ENCODE peak calls at places on chromosomes 7 and 10, in nine cellular contexts. E is lower lobe of right lung, J is neural progenitor cell, H is tibial artery, B is GM06990, F is OCI-LY7, C is heart right ventricle, T is prostate gland, K is Panc1. M is an unnamed sample. For H3K36me3, the result is how much of the 10 kb centered on the place peaks cover.

GRCh38 chr7:75962607-75963382 is 31.6 kb downstream of the TMEM120A start:
- DNase-seq in E (no peak), J (peak), H (peak), B (no peak), F (no peak), C (peak), T (no peak), K (no peak), M (no peak)

GRCh38 chr7:129252133-129252532 is 27.3 kb downstream of the AHCYL2 start:
- DNase-seq in E (no peak), J (no peak), H (no peak), B (no peak), F (no peak), C (no peak), T (no peak), K (no peak), M (no peak)

GRCh38 chr10:48453451-48454301 is 147.2 kb downstream of the MAPK8 start:
- DNase-seq in E (no peak), J (no peak), H (no peak), B (no peak), F (no peak), C (no peak), T (no peak), K (no peak), M (no peak)

GRCh38 chr10:117241541-117242462 is 888 bp downstream of the SLC18A2 start:
- DNase-seq in E (no peak), J (peak), H (no peak), B (no peak), F (no peak), C (no peak), T (peak), K (no peak), M (peak)

GRCh38 chr10:1408656-1409358 is 328.5 kb downstream of the ADARB2 start:
- DNase-seq in E (no peak), J (no peak), H (no peak), B (no peak), F (no peak), C (no peak), T (no peak), K (no peak), M (no peak)

GRCh38 chr10:91635401-91636400 is 2.8 kb upstream of the PPP1R3C start:
- DNase-seq in E (no peak), J (peak), H (peak), B (no peak), F (peak), C (no peak), T (peak), K (peak), M (peak)

GRCh38 chr10:84825330-84825729 is 496.9 kb downstream of the CCSER2 start:
- DNase-seq in E (no peak), J (no peak), H (no peak), B (no peak), F (no peak), C (peak), T (no peak), K (no peak), M (no peak)

GRCh38 chr10:76675951-76676587 is 961.5 kb downstream of the KCNMA1 start:
- DNase-seq in E (no peak), J (no peak), H (peak), B (no peak), F (no peak), C (peak), T (no peak), K (no peak), M (no peak)

GRCh38 chr7:26293569-26294308 is 2.1 kb downstream of the SNX10 start:
- DNase-seq in E (no peak), J (no peak), H (no peak), B (peak), F (peak), C (no peak), T (no peak), K (no peak), M (no peak)

GRCh38 chr7:100949931-100950443 is 653 bp downstream of the MUC3A start:
- DNase-seq in E (no peak), J (peak), H (no peak), B (no peak), F (no peak), C (no peak), T (no peak), K (no peak), M (peak)

GRCh38 chr7:157617401-157617800 is 280.6 kb downstream of the DNAJB6 start:
- DNase-seq in E (no peak), J (no peak), H (no peak), B (no peak), F (no peak), C (no peak), T (no peak), K (no peak), M (no peak)

GRCh38 chr10:77234599-77234998 is 403.0 kb downstream of the KCNMA1 start:
- DNase-seq in E (no peak), J (no peak), H (no peak), B (no peak), F (no peak), C (no peak), T (no peak), K (no peak), M (no peak)

GRCh38 chr7:90320801-90321494 is at the start of gene FAM237B:
- DNase-seq in E (peak), J (peak), H (no peak), B (peak), F (no peak), C (no peak), T (no peak), K (no peak), M (peak)

GRCh38 chr10:98602224-98602623 is 155.5 kb upstream of the HPS1 start:
- DNase-seq in E (no peak), J (no peak), H (no peak), B (no peak), F (no peak), C (no peak), T (no peak), K (no peak), M (no peak)

GRCh38 chr7:108875139-108875538 is 305.5 kb downstream of the DNAJB9 start:
- DNase-seq in E (no peak), J (no peak), H (no peak), B (no peak), F (peak), C (no peak), T (no peak), K (no peak), M (no peak)

GRCh38 chr10:125936331-125936730 is 40.0 kb downstream of the FANK1 start:
- DNase-seq in E (no peak), J (no peak), H (no peak), B (no peak), F (no peak), C (no peak), T (no peak), K (no peak), M (no peak)

GRCh38 chr7:12322287-12322902 is 81.3 kb downstream of the VWDE start:
- DNase-seq in E (no peak), J (no peak), H (no peak), B (no peak), F (peak), C (no peak), T (no peak), K (peak), M (no peak)

GRCh38 chr7:3438352-3438751 is 137.3 kb downstream of the SDK1 start:
- DNase-seq in E (no peak), J (no peak), H (no peak), B (no peak), F (no peak), C (no peak), T (no peak), K (no peak), M (no peak)

GRCh38 chr7:3439333-3440030 is 138.4 kb downstream of the SDK1 start:
- DNase-seq in E (no peak), J (no peak), H (no peak), B (no peak), F (no peak), C (no peak), T (no peak), K (peak), M (no peak)

GRCh38 chr7:3436746-3437145 is 135.7 kb downstream of the SDK1 start:
- DNase-seq in E (no peak), J (no peak), H (no peak), B (no peak), F (no peak), C (no peak), T (no peak), K (peak), M (no peak)

GRCh38 chr7:3437467-3437866 is 136.4 kb downstream of the SDK1 start:
- DNase-seq in E (no peak), J (no peak), H (no peak), B (no peak), F (no peak), C (no peak), T (no peak), K (no peak), M (no peak)

DNA sequence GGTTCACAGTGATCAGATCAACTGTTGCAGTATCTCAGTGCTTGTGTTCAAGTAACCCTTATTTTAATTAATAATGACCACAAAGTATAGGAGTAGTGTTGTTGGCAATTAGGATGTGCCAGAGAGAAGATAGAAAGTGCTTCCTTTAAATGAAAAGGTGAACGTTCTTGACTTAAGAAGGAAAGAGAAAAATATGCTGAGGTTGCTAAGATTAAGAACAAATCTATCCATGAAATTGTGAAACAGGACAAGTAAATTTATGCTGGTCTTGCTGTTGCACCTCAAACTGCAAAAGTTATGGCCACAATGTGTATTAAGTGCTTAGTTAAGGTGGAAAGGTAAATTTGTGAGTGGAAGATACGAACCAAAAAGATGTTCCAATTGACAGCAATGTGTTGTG is 139.5 kb downstream of the SDK1 start:
- DNase-seq in E (no peak), J (no peak), H (no peak), B (no peak), F (no peak), C (no peak), T (no peak), K (no peak), M (no peak)
- H3K36me3 ChIP-seq in E (under half), J (under half), H (under half), B (under half), F (under half), C (under half), T (under half), K (under half), M (under half)

GRCh38 chr7:36512607-36513006 is 122.9 kb downstream of the ANLN start:
- DNase-seq in E (no peak), J (no peak), H (no peak), B (no peak), F (no peak), C (no peak), T (no peak), K (no peak), M (no peak)

GRCh38 chr7:36515847-36516246 is 126.2 kb downstream of the ANLN start:
- DNase-seq in E (no peak), J (no peak), H (no peak), B (no peak), F (no peak), C (no peak), T (no peak), K (no peak), M (no peak)

GRCh38 chr7:36513393-36513792 is 123.7 kb downstream of the ANLN start:
- DNase-seq in E (no peak), J (no peak), H (no peak), B (no peak), F (no peak), C (no peak), T (no peak), K (no peak), M (no peak)

GRCh38 chr7:36509962-36510361 is 120.3 kb downstream of the ANLN start:
- DNase-seq in E (no peak), J (no peak), H (no peak), B (no peak), F (no peak), C (no peak), T (no peak), K (no peak), M (no peak)

DNA sequence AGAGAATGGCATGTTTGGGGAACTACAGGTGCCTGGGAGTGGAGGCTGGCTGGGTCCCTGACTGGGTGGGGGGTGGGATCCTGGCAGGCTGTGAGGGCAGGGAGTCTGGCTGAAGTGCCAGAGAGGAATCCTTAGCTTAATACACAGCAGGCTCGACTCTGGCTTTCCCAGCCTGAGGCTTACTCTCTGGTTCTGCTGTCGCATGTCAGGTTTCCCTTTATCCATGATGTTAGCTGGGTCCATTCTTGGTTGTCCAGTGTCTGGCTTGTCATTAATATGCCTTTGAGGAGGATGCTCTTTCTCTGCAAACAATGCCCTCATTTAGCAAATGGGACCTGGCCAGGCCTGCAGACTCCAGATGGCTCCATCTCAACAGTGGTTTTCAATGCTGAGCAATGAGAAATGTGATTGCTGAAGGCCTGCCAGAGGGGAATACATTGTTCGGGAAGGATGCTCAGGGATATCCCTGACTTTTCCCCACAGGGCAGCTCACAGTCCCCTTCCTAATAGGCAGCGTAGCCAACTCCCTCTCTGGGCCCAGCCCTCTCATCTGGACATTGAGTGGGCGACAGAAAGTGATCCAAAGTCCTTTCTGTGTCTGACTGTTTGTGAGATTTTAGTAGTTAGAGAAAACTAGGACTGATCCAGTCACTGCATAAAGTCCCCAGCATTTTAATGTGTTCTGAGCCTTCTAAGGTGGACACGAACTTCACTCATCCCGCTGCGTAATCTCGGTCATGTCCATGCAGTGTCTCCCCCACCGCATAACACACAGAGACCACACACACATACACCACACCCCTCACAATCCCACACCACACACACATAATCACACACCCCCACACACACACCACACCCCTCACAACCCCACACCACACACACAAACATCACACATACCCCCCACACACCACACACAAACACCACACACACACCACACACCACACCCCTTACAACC is 124.9 kb downstream of the ANLN start:
- DNase-seq in E (no peak), J (no peak), H (no peak), B (no peak), F (no peak), C (no peak), T (no peak), K (no peak), M (no peak)
- H3K36me3 ChIP-seq in E (under half), J (under half), H (under half), B (under half), F (under half), C (under half), T (under half), K (under half), M (under half)

GRCh38 chr10:381346-381745 is 246.1 kb downstream of the ZMYND11 start:
- DNase-seq in E (no peak), J (no peak), H (no peak), B (no peak), F (no peak), C (no peak), T (no peak), K (no peak), M (no peak)
- H3K36me3 ChIP-seq in E (half or more), J (under half), H (half or more), B (under half), F (half or more), C (under half), T (under half), K (under half), M (under half)

DNA sequence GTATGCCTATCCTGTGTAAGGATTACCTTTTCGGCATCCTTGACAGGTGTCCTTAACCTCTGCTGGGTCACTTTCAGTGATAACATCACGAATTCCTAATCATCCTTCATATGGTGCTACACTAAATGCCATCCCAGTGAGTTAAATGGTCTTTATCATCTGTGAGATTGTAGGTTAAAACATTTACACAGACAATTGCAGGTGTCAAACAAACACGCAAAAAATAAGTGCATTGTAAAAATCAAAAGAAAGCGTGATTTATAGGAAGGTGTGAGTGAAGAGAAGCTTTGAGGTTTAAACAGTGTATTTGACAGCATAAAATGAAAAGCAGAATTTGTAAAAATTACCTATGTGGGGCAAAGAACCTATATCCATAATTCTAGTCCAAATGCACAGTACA is 111.5 kb upstream of the IFRD1 start:
- DNase-seq in E (no peak), J (no peak), H (no peak), B (no peak), F (no peak), C (no peak), T (no peak), K (no peak), M (no peak)
- H3K36me3 ChIP-seq in E (half or more), J (under half), H (half or more), B (under half), F (under half), C (under half), T (under half), K (under half), M (under half)

GRCh38 chr10:124409696-124410095 is 9.0 kb downstream of the OAT start:
- DNase-seq in E (no peak), J (no peak), H (no peak), B (no peak), F (no peak), C (no peak), T (no peak), K (no peak), M (no peak)
- H3K36me3 ChIP-seq in E (half or more), J (under half), H (under half), B (under half), F (under half), C (under half), T (under half), K (under half), M (under half)

DNA sequence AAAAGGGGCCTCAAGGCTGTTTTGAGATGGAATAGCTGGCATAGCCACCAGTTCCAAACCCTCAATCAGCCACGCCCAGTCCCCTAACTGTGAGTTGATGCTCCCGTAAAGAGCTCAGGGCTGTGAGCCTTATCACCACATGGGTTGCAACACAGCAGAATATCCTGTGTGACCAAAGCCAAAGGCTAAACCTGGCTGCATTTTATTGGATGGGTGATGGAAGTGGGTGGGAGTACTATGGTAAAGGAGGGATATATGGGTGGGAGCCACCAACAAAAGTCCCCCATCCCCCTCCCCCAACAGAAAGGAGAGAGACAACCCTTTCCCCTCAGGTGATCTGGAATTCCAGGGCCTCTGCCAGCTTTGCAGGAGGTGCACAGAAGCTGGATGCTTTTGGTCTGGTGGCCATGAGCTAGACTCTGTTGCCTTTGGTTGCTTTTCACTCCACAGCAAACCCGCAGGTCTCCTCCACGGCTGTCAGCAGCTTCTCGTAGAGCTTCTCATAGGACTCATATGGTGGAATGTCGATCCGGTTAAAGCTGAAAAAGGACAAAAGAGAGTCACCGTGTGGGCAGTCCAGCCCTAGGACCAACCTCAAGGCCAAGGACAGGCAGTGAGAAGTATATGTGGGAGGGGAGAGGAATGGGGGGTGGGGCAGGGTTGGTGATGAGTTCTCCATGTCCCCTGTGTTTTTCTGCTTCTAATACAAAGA is 113.6 kb downstream of the SMURF1 start:
- DNase-seq in E (no peak), J (no peak), H (no peak), B (no peak), F (no peak), C (no peak), T (no peak), K (no peak), M (no peak)
- H3K36me3 ChIP-seq in E (half or more), J (under half), H (half or more), B (under half), F (half or more), C (under half), T (under half), K (under half), M (half or more)

GRCh38 chr10:58137813-58138212 is 129.9 kb downstream of the IPMK start:
- DNase-seq in E (no peak), J (no peak), H (no peak), B (no peak), F (no peak), C (no peak), T (no peak), K (no peak), M (no peak)
- H3K36me3 ChIP-seq in E (under half), J (under half), H (under half), B (under half), F (under half), C (under half), T (under half), K (under half), M (under half)

GRCh38 chr7:144656960-144657359 is 178.9 kb downstream of the TPK1 start:
- DNase-seq in E (no peak), J (peak), H (no peak), B (no peak), F (no peak), C (no peak), T (no peak), K (no peak), M (no peak)
- H3K36me3 ChIP-seq in E (under half), J (under half), H (under half), B (under half), F (under half), C (under half), T (under half), K (under half), M (under half)

GRCh38 chr7:17020250-17020649 is 138.5 kb upstream of the AGR3 start:
- DNase-seq in E (no peak), J (no peak), H (no peak), B (no peak), F (no peak), C (no peak), T (no peak), K (no peak), M (no peak)
- H3K36me3 ChIP-seq in E (under half), J (under half), H (under half), B (under half), F (under half), C (under half), T (under half), K (under half), M (under half)